ENCODE peak calls at places on chromosomes 2 and 18, in seven cellular contexts. One of them, this sample, is unnamed.

GRCh38 chr2:99715956-99716355 is 226.1 kb upstream of the REV1 start:
- DNase-seq in fibroblast of mammary gland: peak; percentile 33
- DNase-seq in stimulated activated CD8-positive, alpha-beta memory T cell treated with anti-CD3 and anti-CD28 coated beads, Interleukin-15, amount 100 ng/mL, for 1 hour: no peak
- DNase-seq in activated T-cell treated with anti-CD3 and anti-CD28 coated beads for 1 hour: no peak
- DNase-seq in NCI-H1105: no peak
- DNase-seq in stimulated activated CD4-positive, alpha-beta T cell treated with anti-CD3 and anti-CD28 coated beads, Interleukin-2, amount 100 ng/mL, for 48 hours: no peak
- DNase-seq in smooth muscle cell of the brain vasculature: no peak
- DNase-seq in this sample: no peak

GRCh38 chr2:96924775-96925747 is 55.2 kb upstream of the SEMA4C start:
- DNase-seq in fibroblast of mammary gland: no peak
- DNase-seq in NCI-H1105: no peak
- DNase-seq in stimulated activated CD4-positive, alpha-beta T cell treated with anti-CD3 and anti-CD28 coated beads, Interleukin-2, amount 100 ng/mL, for 48 hours: peak; percentile 26
- DNase-seq in smooth muscle cell of the brain vasculature: no peak
- DNase-seq in activated T-cell treated with anti-CD3 and anti-CD28 coated beads for 1 hour: peak; percentile 29
- DNase-seq in stimulated activated CD8-positive, alpha-beta memory T cell treated with anti-CD3 and anti-CD28 coated beads, Interleukin-15, amount 100 ng/mL, for 1 hour: peak; percentile 8
- DNase-seq in this sample: no peak

GRCh38 chr2:224293976-224294375 is 107.9 kb downstream of the FAM124B start:
- DNase-seq in NCI-H1105: no peak
- DNase-seq in stimulated activated CD8-positive, alpha-beta memory T cell treated with anti-CD3 and anti-CD28 coated beads, Interleukin-15, amount 100 ng/mL, for 1 hour: no peak
- DNase-seq in smooth muscle cell of the brain vasculature: no peak
- DNase-seq in activated T-cell treated with anti-CD3 and anti-CD28 coated beads for 1 hour: no peak
- DNase-seq in stimulated activated CD4-positive, alpha-beta T cell treated with anti-CD3 and anti-CD28 coated beads, Interleukin-2, amount 100 ng/mL, for 48 hours: no peak
- DNase-seq in fibroblast of mammary gland: no peak
- DNase-seq in this sample: no peak

GRCh38 chr2:231557571-231558217 is 27.4 kb upstream of the NMUR1 start:
- DNase-seq in NCI-H1105: no peak
- DNase-seq in smooth muscle cell of the brain vasculature: peak; percentile 65
- DNase-seq in fibroblast of mammary gland: peak; percentile 84
- DNase-seq in activated T-cell treated with anti-CD3 and anti-CD28 coated beads for 1 hour: peak; percentile 25
- DNase-seq in stimulated activated CD4-positive, alpha-beta T cell treated with anti-CD3 and anti-CD28 coated beads, Interleukin-2, amount 100 ng/mL, for 48 hours: peak; percentile 47
- DNase-seq in stimulated activated CD8-positive, alpha-beta memory T cell treated with anti-CD3 and anti-CD28 coated beads, Interleukin-15, amount 100 ng/mL, for 1 hour: peak; percentile 24
- DNase-seq in this sample: peak; percentile 35

GRCh38 chr2:168005586-168005985 is 241.8 kb downstream of the STK39 start:
- DNase-seq in smooth muscle cell of the brain vasculature: no peak
- DNase-seq in NCI-H1105: no peak
- DNase-seq in activated T-cell treated with anti-CD3 and anti-CD28 coated beads for 1 hour: no peak
- DNase-seq in fibroblast of mammary gland: no peak
- DNase-seq in stimulated activated CD4-positive, alpha-beta T cell treated with anti-CD3 and anti-CD28 coated beads, Interleukin-2, amount 100 ng/mL, for 48 hours: no peak
- DNase-seq in stimulated activated CD8-positive, alpha-beta memory T cell treated with anti-CD3 and anti-CD28 coated beads, Interleukin-15, amount 100 ng/mL, for 1 hour: no peak
- DNase-seq in this sample: no peak

GRCh38 chr2:26792720-26793119 is 6.9 kb downstream of the CENPA start:
- DNase-seq in NCI-H1105: no peak
- DNase-seq in stimulated activated CD4-positive, alpha-beta T cell treated with anti-CD3 and anti-CD28 coated beads, Interleukin-2, amount 100 ng/mL, for 48 hours: no peak
- DNase-seq in smooth muscle cell of the brain vasculature: no peak
- DNase-seq in activated T-cell treated with anti-CD3 and anti-CD28 coated beads for 1 hour: no peak
- DNase-seq in fibroblast of mammary gland: peak; percentile 33
- DNase-seq in stimulated activated CD8-positive, alpha-beta memory T cell treated with anti-CD3 and anti-CD28 coated beads, Interleukin-15, amount 100 ng/mL, for 1 hour: no peak
- DNase-seq in this sample: no peak

GRCh38 chr2:98347298-98348065 is 1.2 kb downstream of the CNGA3 start:
- DNase-seq in fibroblast of mammary gland: no peak
- DNase-seq in stimulated activated CD4-positive, alpha-beta T cell treated with anti-CD3 and anti-CD28 coated beads, Interleukin-2, amount 100 ng/mL, for 48 hours: no peak
- DNase-seq in smooth muscle cell of the brain vasculature: no peak
- DNase-seq in activated T-cell treated with anti-CD3 and anti-CD28 coated beads for 1 hour: no peak
- DNase-seq in stimulated activated CD8-positive, alpha-beta memory T cell treated with anti-CD3 and anti-CD28 coated beads, Interleukin-15, amount 100 ng/mL, for 1 hour: no peak
- DNase-seq in NCI-H1105: no peak
- DNase-seq in this sample: no peak

GRCh38 chr2:161307676-161308075 is 549 bp upstream of the PSMD14 start:
- DNase-seq in stimulated activated CD8-positive, alpha-beta memory T cell treated with anti-CD3 and anti-CD28 coated beads, Interleukin-15, amount 100 ng/mL, for 1 hour: no peak
- DNase-seq in activated T-cell treated with anti-CD3 and anti-CD28 coated beads for 1 hour: no peak
- DNase-seq in smooth muscle cell of the brain vasculature: no peak
- DNase-seq in fibroblast of mammary gland: peak; percentile 3
- DNase-seq in stimulated activated CD4-positive, alpha-beta T cell treated with anti-CD3 and anti-CD28 coated beads, Interleukin-2, amount 100 ng/mL, for 48 hours: no peak
- DNase-seq in NCI-H1105: no peak
- DNase-seq in this sample: no peak

GRCh38 chr2:118153433-118153832 is 65.2 kb downstream of the INSIG2 start:
- DNase-seq in stimulated activated CD8-positive, alpha-beta memory T cell treated with anti-CD3 and anti-CD28 coated beads, Interleukin-15, amount 100 ng/mL, for 1 hour: no peak
- DNase-seq in fibroblast of mammary gland: no peak
- DNase-seq in stimulated activated CD4-positive, alpha-beta T cell treated with anti-CD3 and anti-CD28 coated beads, Interleukin-2, amount 100 ng/mL, for 48 hours: no peak
- DNase-seq in activated T-cell treated with anti-CD3 and anti-CD28 coated beads for 1 hour: no peak
- DNase-seq in NCI-H1105: no peak
- DNase-seq in smooth muscle cell of the brain vasculature: no peak
- DNase-seq in this sample: no peak

GRCh38 chr2:11930211-11930761 is 183.9 kb downstream of the LPIN1 start:
- DNase-seq in stimulated activated CD4-positive, alpha-beta T cell treated with anti-CD3 and anti-CD28 coated beads, Interleukin-2, amount 100 ng/mL, for 48 hours: no peak
- DNase-seq in stimulated activated CD8-positive, alpha-beta memory T cell treated with anti-CD3 and anti-CD28 coated beads, Interleukin-15, amount 100 ng/mL, for 1 hour: no peak
- DNase-seq in fibroblast of mammary gland: no peak
- DNase-seq in smooth muscle cell of the brain vasculature: peak; percentile 69
- DNase-seq in NCI-H1105: no peak
- DNase-seq in activated T-cell treated with anti-CD3 and anti-CD28 coated beads for 1 hour: no peak
- DNase-seq in this sample: no peak

GRCh38 chr18:68520406-68521075 is 194.4 kb downstream of the TMX3 start:
- DNase-seq in smooth muscle cell of the brain vasculature: no peak
- DNase-seq in NCI-H1105: no peak
- DNase-seq in activated T-cell treated with anti-CD3 and anti-CD28 coated beads for 1 hour: no peak
- DNase-seq in stimulated activated CD4-positive, alpha-beta T cell treated with anti-CD3 and anti-CD28 coated beads, Interleukin-2, amount 100 ng/mL, for 48 hours: no peak
- DNase-seq in fibroblast of mammary gland: peak; percentile 66
- DNase-seq in stimulated activated CD8-positive, alpha-beta memory T cell treated with anti-CD3 and anti-CD28 coated beads, Interleukin-15, amount 100 ng/mL, for 1 hour: no peak
- DNase-seq in this sample: peak; percentile 34

GRCh38 chr2:170930132-170931109 is 1.4 kb downstream of the GORASP2 start:
- DNase-seq in stimulated activated CD8-positive, alpha-beta memory T cell treated with anti-CD3 and anti-CD28 coated beads, Interleukin-15, amount 100 ng/mL, for 1 hour: peak; percentile 16
- DNase-seq in stimulated activated CD4-positive, alpha-beta T cell treated with anti-CD3 and anti-CD28 coated beads, Interleukin-2, amount 100 ng/mL, for 48 hours: peak; percentile 31
- DNase-seq in smooth muscle cell of the brain vasculature: no peak
- DNase-seq in NCI-H1105: peak; percentile 29
- DNase-seq in fibroblast of mammary gland: peak; percentile 43
- DNase-seq in activated T-cell treated with anti-CD3 and anti-CD28 coated beads for 1 hour: peak; percentile 29
- DNase-seq in this sample: no peak

GRCh38 chr2:151315381-151315903 is 26.0 kb upstream of the NMI start:
- DNase-seq in NCI-H1105: no peak
- DNase-seq in fibroblast of mammary gland: peak; percentile 66
- DNase-seq in activated T-cell treated with anti-CD3 and anti-CD28 coated beads for 1 hour: no peak
- DNase-seq in stimulated activated CD8-positive, alpha-beta memory T cell treated with anti-CD3 and anti-CD28 coated beads, Interleukin-15, amount 100 ng/mL, for 1 hour: no peak
- DNase-seq in stimulated activated CD4-positive, alpha-beta T cell treated with anti-CD3 and anti-CD28 coated beads, Interleukin-2, amount 100 ng/mL, for 48 hours: no peak
- DNase-seq in smooth muscle cell of the brain vasculature: no peak
- DNase-seq in this sample: no peak

GRCh38 chr18:8480506-8481328 is 128.5 kb upstream of the RAB12 start:
- DNase-seq in activated T-cell treated with anti-CD3 and anti-CD28 coated beads for 1 hour: no peak
- DNase-seq in fibroblast of mammary gland: peak; percentile 49
- DNase-seq in smooth muscle cell of the brain vasculature: no peak
- DNase-seq in stimulated activated CD8-positive, alpha-beta memory T cell treated with anti-CD3 and anti-CD28 coated beads, Interleukin-15, amount 100 ng/mL, for 1 hour: no peak
- DNase-seq in stimulated activated CD4-positive, alpha-beta T cell treated with anti-CD3 and anti-CD28 coated beads, Interleukin-2, amount 100 ng/mL, for 48 hours: no peak
- DNase-seq in NCI-H1105: no peak
- DNase-seq in this sample: peak; percentile 9

GRCh38 chr2:209577376-209578357 is 153.8 kb downstream of the MAP2 start:
- DNase-seq in activated T-cell treated with anti-CD3 and anti-CD28 coated beads for 1 hour: no peak
- DNase-seq in smooth muscle cell of the brain vasculature: no peak
- DNase-seq in NCI-H1105: peak; percentile 25
- DNase-seq in stimulated activated CD4-positive, alpha-beta T cell treated with anti-CD3 and anti-CD28 coated beads, Interleukin-2, amount 100 ng/mL, for 48 hours: no peak
- DNase-seq in fibroblast of mammary gland: peak; percentile 31
- DNase-seq in stimulated activated CD8-positive, alpha-beta memory T cell treated with anti-CD3 and anti-CD28 coated beads, Interleukin-15, amount 100 ng/mL, for 1 hour: no peak
- DNase-seq in this sample: no peak

GRCh38 chr2:135709992-135710391 is 31.7 kb upstream of the UBXN4 start:
- DNase-seq in smooth muscle cell of the brain vasculature: peak; percentile 26
- DNase-seq in stimulated activated CD8-positive, alpha-beta memory T cell treated with anti-CD3 and anti-CD28 coated beads, Interleukin-15, amount 100 ng/mL, for 1 hour: peak; percentile 59
- DNase-seq in activated T-cell treated with anti-CD3 and anti-CD28 coated beads for 1 hour: peak; percentile 77
- DNase-seq in NCI-H1105: peak; percentile 27
- DNase-seq in stimulated activated CD4-positive, alpha-beta T cell treated with anti-CD3 and anti-CD28 coated beads, Interleukin-2, amount 100 ng/mL, for 48 hours: peak; percentile 73
- DNase-seq in fibroblast of mammary gland: peak; percentile 48
- DNase-seq in this sample: no peak

GRCh38 chr2:102291221-102292075 is 19.9 kb upstream of the IL1RL1 start:
- DNase-seq in smooth muscle cell of the brain vasculature: no peak
- DNase-seq in NCI-H1105: peak; percentile 0
- DNase-seq in stimulated activated CD4-positive, alpha-beta T cell treated with anti-CD3 and anti-CD28 coated beads, Interleukin-2, amount 100 ng/mL, for 48 hours: no peak
- DNase-seq in fibroblast of mammary gland: no peak
- DNase-seq in activated T-cell treated with anti-CD3 and anti-CD28 coated beads for 1 hour: no peak
- DNase-seq in stimulated activated CD8-positive, alpha-beta memory T cell treated with anti-CD3 and anti-CD28 coated beads, Interleukin-15, amount 100 ng/mL, for 1 hour: no peak
- DNase-seq in this sample: no peak

GRCh38 chr2:48116518-48116917 is 210.2 kb upstream of the FBXO11 start:
- DNase-seq in fibroblast of mammary gland: no peak
- DNase-seq in smooth muscle cell of the brain vasculature: no peak
- DNase-seq in stimulated activated CD4-positive, alpha-beta T cell treated with anti-CD3 and anti-CD28 coated beads, Interleukin-2, amount 100 ng/mL, for 48 hours: no peak
- DNase-seq in stimulated activated CD8-positive, alpha-beta memory T cell treated with anti-CD3 and anti-CD28 coated beads, Interleukin-15, amount 100 ng/mL, for 1 hour: no peak
- DNase-seq in activated T-cell treated with anti-CD3 and anti-CD28 coated beads for 1 hour: no peak
- DNase-seq in NCI-H1105: no peak
- DNase-seq in this sample: no peak

GRCh38 chr2:142755191-142755590 is 122.3 kb upstream of the KYNU start:
- DNase-seq in activated T-cell treated with anti-CD3 and anti-CD28 coated beads for 1 hour: no peak
- DNase-seq in fibroblast of mammary gland: no peak
- DNase-seq in stimulated activated CD4-positive, alpha-beta T cell treated with anti-CD3 and anti-CD28 coated beads, Interleukin-2, amount 100 ng/mL, for 48 hours: no peak
- DNase-seq in stimulated activated CD8-positive, alpha-beta memory T cell treated with anti-CD3 and anti-CD28 coated beads, Interleukin-15, amount 100 ng/mL, for 1 hour: no peak
- DNase-seq in smooth muscle cell of the brain vasculature: no peak
- DNase-seq in NCI-H1105: no peak
- DNase-seq in this sample: no peak

GRCh38 chr2:179562330-179562885 is 297.8 kb upstream of the SESTD1 start:
- DNase-seq in stimulated activated CD8-positive, alpha-beta memory T cell treated with anti-CD3 and anti-CD28 coated beads, Interleukin-15, amount 100 ng/mL, for 1 hour: no peak
- DNase-seq in smooth muscle cell of the brain vasculature: no peak
- DNase-seq in stimulated activated CD4-positive, alpha-beta T cell treated with anti-CD3 and anti-CD28 coated beads, Interleukin-2, amount 100 ng/mL, for 48 hours: no peak
- DNase-seq in activated T-cell treated with anti-CD3 and anti-CD28 coated beads for 1 hour: no peak
- DNase-seq in fibroblast of mammary gland: no peak
- DNase-seq in NCI-H1105: peak; percentile 83
- DNase-seq in this sample: no peak

GRCh38 chr2:216424305-216424704 is 12.0 kb downstream of the SMARCAL1 start:
- DNase-seq in stimulated activated CD4-positive, alpha-beta T cell treated with anti-CD3 and anti-CD28 coated beads, Interleukin-2, amount 100 ng/mL, for 48 hours: no peak
- DNase-seq in fibroblast of mammary gland: peak; percentile 18
- DNase-seq in smooth muscle cell of the brain vasculature: no peak
- DNase-seq in NCI-H1105: no peak
- DNase-seq in activated T-cell treated with anti-CD3 and anti-CD28 coated beads for 1 hour: no peak
- DNase-seq in stimulated activated CD8-positive, alpha-beta memory T cell treated with anti-CD3 and anti-CD28 coated beads, Interleukin-15, amount 100 ng/mL, for 1 hour: no peak
- DNase-seq in this sample: no peak

GRCh38 chr2:30301551-30301950 is 70.2 kb downstream of the LBH start:
- DNase-seq in stimulated activated CD8-positive, alpha-beta memory T cell treated with anti-CD3 and anti-CD28 coated beads, Interleukin-15, amount 100 ng/mL, for 1 hour: no peak
- DNase-seq in NCI-H1105: no peak
- DNase-seq in activated T-cell treated with anti-CD3 and anti-CD28 coated beads for 1 hour: no peak
- DNase-seq in stimulated activated CD4-positive, alpha-beta T cell treated with anti-CD3 and anti-CD28 coated beads, Interleukin-2, amount 100 ng/mL, for 48 hours: no peak
- DNase-seq in smooth muscle cell of the brain vasculature: no peak
- DNase-seq in fibroblast of mammary gland: no peak
- DNase-seq in this sample: no peak

GRCh38 chr18:35662293-35663062 is 80.9 kb downstream of the GALNT1 start:
- DNase-seq in fibroblast of mammary gland: no peak
- DNase-seq in smooth muscle cell of the brain vasculature: no peak
- DNase-seq in stimulated activated CD8-positive, alpha-beta memory T cell treated with anti-CD3 and anti-CD28 coated beads, Interleukin-15, amount 100 ng/mL, for 1 hour: no peak
- DNase-seq in stimulated activated CD4-positive, alpha-beta T cell treated with anti-CD3 and anti-CD28 coated beads, Interleukin-2, amount 100 ng/mL, for 48 hours: no peak
- DNase-seq in activated T-cell treated with anti-CD3 and anti-CD28 coated beads for 1 hour: no peak
- DNase-seq in NCI-H1105: no peak
- DNase-seq in this sample: no peak

GRCh38 chr2:164843346-164843841 is 1.8 kb upstream of the COBLL1 start:
- DNase-seq in NCI-H1105: no peak
- DNase-seq in stimulated activated CD4-positive, alpha-beta T cell treated with anti-CD3 and anti-CD28 coated beads, Interleukin-2, amount 100 ng/mL, for 48 hours: no peak
- DNase-seq in fibroblast of mammary gland: peak; percentile 12
- DNase-seq in smooth muscle cell of the brain vasculature: no peak
- DNase-seq in activated T-cell treated with anti-CD3 and anti-CD28 coated beads for 1 hour: no peak
- DNase-seq in stimulated activated CD8-positive, alpha-beta memory T cell treated with anti-CD3 and anti-CD28 coated beads, Interleukin-15, amount 100 ng/mL, for 1 hour: no peak
- DNase-seq in this sample: no peak

GRCh38 chr2:122136071-122136470 is 380.6 kb downstream of the TSN start:
- DNase-seq in stimulated activated CD4-positive, alpha-beta T cell treated with anti-CD3 and anti-CD28 coated beads, Interleukin-2, amount 100 ng/mL, for 48 hours: no peak
- DNase-seq in fibroblast of mammary gland: peak; percentile 8
- DNase-seq in activated T-cell treated with anti-CD3 and anti-CD28 coated beads for 1 hour: no peak
- DNase-seq in NCI-H1105: no peak
- DNase-seq in stimulated activated CD8-positive, alpha-beta memory T cell treated with anti-CD3 and anti-CD28 coated beads, Interleukin-15, amount 100 ng/mL, for 1 hour: no peak
- DNase-seq in smooth muscle cell of the brain vasculature: no peak
- DNase-seq in this sample: no peak

GRCh38 chr2:9288233-9288632 is 81.6 kb downstream of the ASAP2 start:
- DNase-seq in stimulated activated CD8-positive, alpha-beta memory T cell treated with anti-CD3 and anti-CD28 coated beads, Interleukin-15, amount 100 ng/mL, for 1 hour: no peak
- DNase-seq in activated T-cell treated with anti-CD3 and anti-CD28 coated beads for 1 hour: no peak
- DNase-seq in smooth muscle cell of the brain vasculature: peak; percentile 84
- DNase-seq in stimulated activated CD4-positive, alpha-beta T cell treated with anti-CD3 and anti-CD28 coated beads, Interleukin-2, amount 100 ng/mL, for 48 hours: no peak
- DNase-seq in fibroblast of mammary gland: peak; percentile 99
- DNase-seq in NCI-H1105: no peak
- DNase-seq in this sample: peak; percentile 80

GRCh38 chr2:195710407-195710806 is 53.4 kb downstream of the SLC39A10 start:
- DNase-seq in stimulated activated CD8-positive, alpha-beta memory T cell treated with anti-CD3 and anti-CD28 coated beads, Interleukin-15, amount 100 ng/mL, for 1 hour: no peak
- DNase-seq in stimulated activated CD4-positive, alpha-beta T cell treated with anti-CD3 and anti-CD28 coated beads, Interleukin-2, amount 100 ng/mL, for 48 hours: no peak
- DNase-seq in NCI-H1105: no peak
- DNase-seq in smooth muscle cell of the brain vasculature: peak; percentile 15
- DNase-seq in fibroblast of mammary gland: peak; percentile 76
- DNase-seq in activated T-cell treated with anti-CD3 and anti-CD28 coated beads for 1 hour: no peak
- DNase-seq in this sample: no peak

GRCh38 chr2:75632091-75632704 is 14.4 kb upstream of the MRPL19 start:
- DNase-seq in smooth muscle cell of the brain vasculature: no peak
- DNase-seq in activated T-cell treated with anti-CD3 and anti-CD28 coated beads for 1 hour: no peak
- DNase-seq in stimulated activated CD4-positive, alpha-beta T cell treated with anti-CD3 and anti-CD28 coated beads, Interleukin-2, amount 100 ng/mL, for 48 hours: no peak
- DNase-seq in NCI-H1105: no peak
- DNase-seq in stimulated activated CD8-positive, alpha-beta memory T cell treated with anti-CD3 and anti-CD28 coated beads, Interleukin-15, amount 100 ng/mL, for 1 hour: no peak
- DNase-seq in fibroblast of mammary gland: peak; percentile 82
- DNase-seq in this sample: no peak

GRCh38 chr18:9184998-9185613 is 48.5 kb downstream of the ANKRD12 start:
- DNase-seq in NCI-H1105: no peak
- DNase-seq in activated T-cell treated with anti-CD3 and anti-CD28 coated beads for 1 hour: no peak
- DNase-seq in smooth muscle cell of the brain vasculature: no peak
- DNase-seq in fibroblast of mammary gland: no peak
- DNase-seq in stimulated activated CD8-positive, alpha-beta memory T cell treated with anti-CD3 and anti-CD28 coated beads, Interleukin-15, amount 100 ng/mL, for 1 hour: no peak
- DNase-seq in stimulated activated CD4-positive, alpha-beta T cell treated with anti-CD3 and anti-CD28 coated beads, Interleukin-2, amount 100 ng/mL, for 48 hours: no peak
- DNase-seq in this sample: no peak

GRCh38 chr18:56565596-56566355 is 72.6 kb downstream of the TXNL1 start:
- DNase-seq in fibroblast of mammary gland: peak; percentile 97
- DNase-seq in activated T-cell treated with anti-CD3 and anti-CD28 coated beads for 1 hour: no peak
- DNase-seq in smooth muscle cell of the brain vasculature: no peak
- DNase-seq in stimulated activated CD4-positive, alpha-beta T cell treated with anti-CD3 and anti-CD28 coated beads, Interleukin-2, amount 100 ng/mL, for 48 hours: no peak
- DNase-seq in stimulated activated CD8-positive, alpha-beta memory T cell treated with anti-CD3 and anti-CD28 coated beads, Interleukin-15, amount 100 ng/mL, for 1 hour: no peak
- DNase-seq in NCI-H1105: no peak
- DNase-seq in this sample: no peak

GRCh38 chr18:62131305-62131909 is 55.4 kb downstream of the PIGN start:
- DNase-seq in NCI-H1105: peak; percentile 14
- DNase-seq in stimulated activated CD8-positive, alpha-beta memory T cell treated with anti-CD3 and anti-CD28 coated beads, Interleukin-15, amount 100 ng/mL, for 1 hour: peak; percentile 27
- DNase-seq in stimulated activated CD4-positive, alpha-beta T cell treated with anti-CD3 and anti-CD28 coated beads, Interleukin-2, amount 100 ng/mL, for 48 hours: peak; percentile 56
- DNase-seq in fibroblast of mammary gland: peak; percentile 72
- DNase-seq in activated T-cell treated with anti-CD3 and anti-CD28 coated beads for 1 hour: peak; percentile 49
- DNase-seq in smooth muscle cell of the brain vasculature: peak; percentile 35
- DNase-seq in this sample: no peak

GRCh38 chr2:107595749-107596148 is 230.9 kb upstream of the RGPD4 start:
- DNase-seq in activated T-cell treated with anti-CD3 and anti-CD28 coated beads for 1 hour: no peak
- DNase-seq in NCI-H1105: no peak
- DNase-seq in smooth muscle cell of the brain vasculature: no peak
- DNase-seq in stimulated activated CD4-positive, alpha-beta T cell treated with anti-CD3 and anti-CD28 coated beads, Interleukin-2, amount 100 ng/mL, for 48 hours: no peak
- DNase-seq in stimulated activated CD8-positive, alpha-beta memory T cell treated with anti-CD3 and anti-CD28 coated beads, Interleukin-15, amount 100 ng/mL, for 1 hour: no peak
- DNase-seq in fibroblast of mammary gland: peak; percentile 87
- DNase-seq in this sample: no peak

This sample was measured in kidney epithelial cell.